ENCODE peak calls at places on chromosomes 11 and 22, in four cellular contexts. K is HepG2, J is K562, E is WTC11. G is an unnamed sample.

GRCh38 chr22:29311468-29312217 is 3.9 kb downstream of the RASL10A start:
- DNase-seq in K (no peak), J (no peak), E (no peak), G (no peak)

GRCh38 chr11:19323502-19323901 is 82.8 kb upstream of the E2F8 start:
- DNase-seq in K (no peak), J (no peak), E (no peak), G (no peak)

GRCh38 chr22:19174106-19175025 is 4.2 kb downstream of the SLC25A1 start:
- DNase-seq in K (peak; percentile 57), J (no peak), E (peak; percentile 59), G (no peak)

GRCh38 chr11:14642873-14643696 is 519 bp upstream of the PDE3B start:
- DNase-seq in K (no peak), J (peak; percentile 89), E (no peak), G (no peak)

GRCh38 chr11:84719935-84720577 is 907.1 kb downstream of the DLG2 start:
- DNase-seq in K (no peak), J (no peak), E (peak; percentile 64), G (no peak)

GRCh38 chr22:50261615-50262459 is at the start of gene MAPK12:
- DNase-seq in K (no peak), J (peak; percentile 80), E (peak; percentile 72), G (peak; percentile 61)

GRCh38 chr11:67638535-67639437 is 777 bp downstream of the TBX10 start:
- DNase-seq in K (no peak), J (no peak), E (no peak), G (no peak)

GRCh38 chr22:42444060-42444904 is 12.1 kb upstream of the NFAM1 start:
- DNase-seq in K (peak; percentile 34), J (peak; percentile 88), E (peak; percentile 95), G (peak; percentile 85)

GRCh38 chr11:86488553-86488952 is 113.9 kb downstream of the CCDC81 start:
- DNase-seq in K (no peak), J (no peak), E (no peak), G (no peak)

GRCh38 chr11:113991170-113991569 is 16.3 kb downstream of the HTR3A start:
- DNase-seq in K (peak; percentile 6), J (peak; percentile 57), E (peak; percentile 76), G (peak; percentile 56)

GRCh38 chr22:24142241-24142640 is 39.0 kb upstream of the SUSD2 start:
- DNase-seq in K (no peak), J (no peak), E (no peak), G (no peak)

GRCh38 chr22:24142831-24143230 is 38.5 kb upstream of the SUSD2 start:
- DNase-seq in K (no peak), J (no peak), E (no peak), G (no peak)

GRCh38 chr22:24144056-24144455 is 37.2 kb upstream of the SUSD2 start:
- DNase-seq in K (no peak), J (no peak), E (no peak), G (no peak)

GRCh38 chr22:24140357-24140756 is 40.9 kb upstream of the SUSD2 start:
- DNase-seq in K (no peak), J (no peak), E (no peak), G (no peak)

GRCh38 chr22:24141586-24141985 is 39.7 kb upstream of the SUSD2 start:
- DNase-seq in K (no peak), J (no peak), E (no peak), G (no peak)
- TF ChIP-seq ELF4 in K (no peak), J (no peak), E (no peak), G (no peak)

GRCh38 chr11:44761546-44761961 is 34.8 kb downstream of the TSPAN18 start:
- DNase-seq in K (no peak), J (no peak), E (no peak), G (no peak)
- TF ChIP-seq ELF4 in K (no peak), J (no peak), E (no peak), G (no peak)

DNA sequence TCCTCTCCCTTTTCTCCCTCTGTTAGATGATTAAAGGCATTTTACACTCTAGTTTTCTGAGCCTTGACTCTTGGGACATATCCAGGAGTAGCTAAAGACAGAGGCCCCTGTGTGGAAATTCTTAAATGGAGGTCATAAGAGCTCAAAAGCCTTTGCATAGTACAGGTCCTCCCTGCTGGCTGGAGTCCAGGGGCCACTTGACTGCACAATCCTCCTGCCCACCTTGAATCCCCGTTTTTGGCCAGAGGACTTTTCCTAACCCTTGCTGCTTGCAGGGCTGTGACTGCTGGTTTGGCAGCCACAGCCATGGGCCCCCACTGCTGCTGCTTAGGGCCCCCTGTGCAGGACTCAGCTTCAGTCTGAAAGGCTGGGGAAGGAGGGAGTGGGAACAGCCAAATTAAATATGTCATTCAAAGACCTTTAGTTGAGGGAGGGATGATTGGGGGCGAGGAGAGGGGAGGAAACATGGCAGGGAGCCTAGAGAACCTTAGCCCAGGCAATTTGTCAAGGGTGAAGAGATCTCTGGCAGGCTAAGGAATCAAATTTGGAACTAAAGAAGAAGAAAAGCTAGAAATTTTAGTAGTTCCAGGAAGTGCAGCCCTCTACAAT is 33.3 kb downstream of the ARHGAP1 start:
- DNase-seq in K (no peak), J (no peak), E (no peak), G (no peak)
- TF ChIP-seq ELF4 in K (no peak), J (no peak), E (no peak), G (no peak)

GRCh38 chr22:43845981-43846380 is 16.3 kb downstream of the SULT4A1 start:
- DNase-seq in K (no peak), J (no peak), E (no peak), G (no peak)
- TF ChIP-seq ELF4 in K (no peak), J (no peak), E (no peak), G (no peak)

DNA sequence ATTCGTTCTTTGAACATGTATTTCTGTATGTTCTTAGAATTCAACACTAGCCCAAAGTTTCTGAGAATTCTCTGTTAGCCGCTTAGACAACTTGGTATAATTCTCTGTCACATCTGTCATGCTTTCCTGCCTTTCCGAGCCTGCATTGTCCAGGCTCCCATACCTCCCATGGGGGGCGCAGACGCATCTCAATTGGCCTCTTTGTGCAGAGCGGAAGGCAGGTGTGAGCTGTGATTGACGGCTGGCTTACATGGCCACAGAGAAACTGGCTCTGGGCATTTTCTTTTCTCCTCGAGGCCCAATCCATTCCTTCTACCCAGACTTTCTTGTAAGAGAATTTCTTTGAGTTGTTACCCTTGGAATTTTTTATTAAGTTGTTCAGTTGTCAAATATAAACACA is 132.7 kb upstream of the SESN3 start:
- DNase-seq in K (peak; percentile 16), J (no peak), E (peak; percentile 65), G (no peak)
- TF ChIP-seq ELF4 in K (no peak), J (no peak), E (no peak), G (no peak)

DNA sequence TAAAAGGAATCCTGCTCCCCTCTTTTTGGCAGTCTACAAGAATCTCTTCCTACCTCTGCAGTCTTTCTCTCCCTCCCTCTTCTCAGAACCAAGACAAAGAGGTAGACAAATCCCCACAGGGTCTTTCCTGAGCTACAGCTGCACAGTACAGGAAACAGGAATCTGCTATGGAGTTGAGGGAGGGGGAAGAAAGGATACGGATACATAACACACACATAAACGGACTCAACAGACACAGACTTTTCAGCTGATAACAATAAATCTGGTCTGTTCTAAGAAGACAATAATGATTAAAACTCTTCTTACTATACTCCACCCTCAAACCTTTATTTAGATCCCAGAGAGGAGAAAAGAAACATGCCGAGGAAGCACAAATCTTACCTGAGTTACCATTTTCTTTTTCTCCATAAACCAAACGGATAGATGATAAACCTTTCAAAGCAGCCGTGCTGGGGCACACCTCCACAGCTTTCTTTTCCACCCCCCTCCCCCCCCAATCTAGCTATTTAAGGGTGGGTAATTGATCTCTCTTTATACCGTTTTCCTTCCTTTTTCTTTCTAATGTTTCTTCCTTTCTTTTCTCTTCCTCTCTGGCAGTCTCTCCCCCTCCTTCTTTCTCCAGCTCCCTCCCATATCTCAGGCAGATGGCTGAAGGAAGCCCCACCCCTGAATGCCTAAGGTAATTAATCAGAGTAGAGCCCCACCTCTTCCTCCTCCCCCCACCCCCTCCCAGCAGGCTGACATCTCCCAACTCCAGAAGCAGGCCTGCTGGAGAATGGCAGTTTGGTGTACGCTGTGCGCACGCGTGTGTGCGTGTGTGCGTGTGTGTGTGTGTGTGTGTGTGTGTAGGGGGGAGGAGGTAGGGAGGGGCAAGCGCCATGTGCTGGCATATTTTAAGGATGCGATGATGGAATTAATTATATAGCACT is 122.4 kb downstream of the APOL5 start:
- DNase-seq in K (no peak), J (peak; percentile 86), E (peak; percentile 78), G (peak; percentile 92)
- TF ChIP-seq ELF4 in K (no peak), J (no peak), E (no peak), G (no peak)

DNA sequence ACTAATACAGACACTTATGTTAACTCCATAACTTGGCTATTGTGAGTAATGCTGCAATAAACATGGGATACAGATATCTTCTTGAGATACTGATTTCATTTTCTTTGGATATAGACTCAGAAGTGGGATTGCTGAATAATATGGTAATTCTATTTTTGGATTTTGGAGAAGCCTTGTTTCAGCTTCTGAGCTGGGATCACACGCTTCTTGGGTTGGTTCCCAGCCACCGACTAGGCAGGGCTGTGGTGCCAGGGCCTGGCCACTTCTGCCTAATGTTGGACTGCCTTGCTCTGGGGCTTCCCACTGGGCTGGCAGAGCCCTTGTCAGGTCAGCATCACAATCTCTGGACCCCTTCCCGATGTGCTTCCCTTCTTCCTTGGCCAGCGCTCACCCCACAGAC is 14.0 kb upstream of the MCHR1 start:
- DNase-seq in K (no peak), J (no peak), E (no peak), G (no peak)
- TF ChIP-seq ELF4 in K (no peak), J (no peak), E (no peak), G (no peak)